ENCODE peak calls at places on chromosomes 12 and 14, in six cellular contexts. One of them, this sample, is unnamed.
A peak's percentile ranks its signal among the peaks of the same experiment; 100 is the strongest.

GRCh38 chr14:65446159-65446558 is 33.6 kb downstream of the FUT8 start:
- DNase-seq in GM10248: no peak
- DNase-seq in left cardiac atrium: no peak
- DNase-seq in heart left ventricle: no peak
- DNase-seq in ascending aorta: no peak
- DNase-seq in GM23338: no peak
- DNase-seq in this sample: no peak

GRCh38 chr12:29287622-29288021 is 93.3 kb downstream of the ERGIC2 start:
- DNase-seq in GM10248: no peak
- DNase-seq in left cardiac atrium: no peak
- DNase-seq in heart left ventricle: no peak
- DNase-seq in ascending aorta: no peak
- DNase-seq in GM23338: no peak
- DNase-seq in this sample: no peak

GRCh38 chr12:12723681-12724420 is 6.7 kb downstream of the CDKN1B start:
- DNase-seq in GM10248: no peak
- DNase-seq in left cardiac atrium: peak; percentile 47
- DNase-seq in heart left ventricle: peak; percentile 55
- DNase-seq in ascending aorta: no peak
- DNase-seq in GM23338: peak; percentile 45
- DNase-seq in this sample: no peak

GRCh38 chr12:93785262-93786010 is 108.3 kb downstream of the CRADD start:
- DNase-seq in GM10248: no peak
- DNase-seq in left cardiac atrium: peak; percentile 47
- DNase-seq in heart left ventricle: peak; percentile 62
- DNase-seq in ascending aorta: peak; percentile 29
- DNase-seq in GM23338: peak; percentile 54
- DNase-seq in this sample: peak; percentile 86

GRCh38 chr14:23300687-23301223 is 1.9 kb downstream of the PPP1R3E start:
- DNase-seq in GM10248: no peak
- DNase-seq in left cardiac atrium: peak; percentile 65
- DNase-seq in heart left ventricle: peak; percentile 66
- DNase-seq in ascending aorta: no peak
- DNase-seq in GM23338: peak; percentile 12
- DNase-seq in this sample: no peak

GRCh38 chr14:43548368-43548767 is 958.7 kb downstream of the FSCB start:
- DNase-seq in GM10248: no peak
- DNase-seq in left cardiac atrium: no peak
- DNase-seq in heart left ventricle: no peak
- DNase-seq in ascending aorta: no peak
- DNase-seq in GM23338: no peak
- DNase-seq in this sample: no peak

GRCh38 chr12:126191949-126192348 is 1126.7 kb downstream of the AACS start:
- DNase-seq in GM10248: no peak
- DNase-seq in left cardiac atrium: no peak
- DNase-seq in heart left ventricle: no peak
- DNase-seq in ascending aorta: no peak
- DNase-seq in GM23338: no peak
- DNase-seq in this sample: no peak

GRCh38 chr14:68127166-68127565 is 307.6 kb downstream of the RAD51B start:
- DNase-seq in GM10248: no peak
- DNase-seq in left cardiac atrium: no peak
- DNase-seq in heart left ventricle: no peak
- DNase-seq in ascending aorta: no peak
- DNase-seq in GM23338: no peak
- DNase-seq in this sample: no peak

GRCh38 chr12:110543252-110543959 is 39.7 kb downstream of the PPTC7 start:
- DNase-seq in GM10248: no peak
- DNase-seq in left cardiac atrium: peak; percentile 91
- DNase-seq in heart left ventricle: peak; percentile 81
- DNase-seq in ascending aorta: peak; percentile 29
- DNase-seq in GM23338: no peak
- DNase-seq in this sample: no peak

GRCh38 chr12:79020106-79020505 is 155.5 kb downstream of the SYT1 start:
- DNase-seq in GM10248: no peak
- DNase-seq in left cardiac atrium: no peak
- DNase-seq in heart left ventricle: no peak
- DNase-seq in ascending aorta: no peak
- DNase-seq in GM23338: no peak
- DNase-seq in this sample: no peak